ENCODE peak calls at places on chromosomes 5 and 9, in six cellular contexts. I is HepG2, V is GM12878, C is H1, S is GM12891, E is K562. B is an unnamed sample.

GRCh38 chr9:105296889-105297288 is 52.4 kb downstream of the SLC44A1 start:
- DNase-seq in I (peak; percentile 90), V (no peak), C (no peak), S (no peak), E (peak; percentile 35), B (no peak)

GRCh38 chr5:132756542-132756941 is 9.3 kb downstream of the CCNI2 start:
- DNase-seq in I (no peak), V (no peak), C (peak; percentile 32), S (no peak), E (no peak), B (no peak)

GRCh38 chr5:81006955-81007636 is 46.9 kb downstream of the RASGRF2 start:
- DNase-seq in I (no peak), V (no peak), C (no peak), S (no peak), E (no peak), B (no peak)

GRCh38 chr9:17589771-17590170 is 10.9 kb downstream of the SH3GL2 start:
- DNase-seq in I (no peak), V (no peak), C (no peak), S (no peak), E (no peak), B (no peak)

GRCh38 chr5:132808866-132809265 is 4.2 kb upstream of the SOWAHA start:
- DNase-seq in I (no peak), V (no peak), C (no peak), S (no peak), E (no peak), B (no peak)

GRCh38 chr9:106613250-106613737 is 249.7 kb upstream of the ZNF462 start:
- DNase-seq in I (no peak), V (no peak), C (no peak), S (no peak), E (no peak), B (no peak)

GRCh38 chr5:90886381-90886780 is 327.8 kb downstream of the ADGRV1 start:
- DNase-seq in I (no peak), V (no peak), C (no peak), S (no peak), E (no peak), B (no peak)

GRCh38 chr9:129235041-129235930 is 57.2 kb upstream of the IER5L start:
- DNase-seq in I (no peak), V (no peak), C (no peak), S (no peak), E (no peak), B (no peak)

GRCh38 chr5:6468104-6468503 is 19.4 kb downstream of the UBE2QL1 start:
- DNase-seq in I (no peak), V (no peak), C (no peak), S (no peak), E (no peak), B (no peak)

GRCh38 chr9:129111762-129112151 is 542 bp downstream of the PTPA start:
- DNase-seq in I (peak; percentile 25), V (no peak), C (no peak), S (peak; percentile 54), E (peak; percentile 65), B (no peak)

GRCh38 chr9:109766351-109766750 is 13.6 kb upstream of the PALM2AKAP2 start:
- DNase-seq in I (no peak), V (no peak), C (no peak), S (no peak), E (no peak), B (no peak)

GRCh38 chr5:128303593-128303992 is 220.0 kb downstream of the SLC12A2 start:
- DNase-seq in I (no peak), V (no peak), C (no peak), S (no peak), E (no peak), B (no peak)

GRCh38 chr9:117546894-117547293 is 132.0 kb upstream of the ASTN2 start:
- DNase-seq in I (no peak), V (no peak), C (no peak), S (no peak), E (no peak), B (no peak)

GRCh38 chr5:50958852-50959457 is 292.5 kb downstream of the PARP8 start:
- DNase-seq in I (peak; percentile 53), V (no peak), C (no peak), S (no peak), E (peak; percentile 54), B (no peak)

GRCh38 chr9:122988141-122988540 is 45.3 kb upstream of the GPR21 start:
- DNase-seq in I (no peak), V (no peak), C (no peak), S (no peak), E (no peak), B (no peak)

GRCh38 chr5:8322478-8322877 is 453.5 kb downstream of the MTRR start:
- DNase-seq in I (no peak), V (no peak), C (no peak), S (no peak), E (no peak), B (no peak)

DNA sequence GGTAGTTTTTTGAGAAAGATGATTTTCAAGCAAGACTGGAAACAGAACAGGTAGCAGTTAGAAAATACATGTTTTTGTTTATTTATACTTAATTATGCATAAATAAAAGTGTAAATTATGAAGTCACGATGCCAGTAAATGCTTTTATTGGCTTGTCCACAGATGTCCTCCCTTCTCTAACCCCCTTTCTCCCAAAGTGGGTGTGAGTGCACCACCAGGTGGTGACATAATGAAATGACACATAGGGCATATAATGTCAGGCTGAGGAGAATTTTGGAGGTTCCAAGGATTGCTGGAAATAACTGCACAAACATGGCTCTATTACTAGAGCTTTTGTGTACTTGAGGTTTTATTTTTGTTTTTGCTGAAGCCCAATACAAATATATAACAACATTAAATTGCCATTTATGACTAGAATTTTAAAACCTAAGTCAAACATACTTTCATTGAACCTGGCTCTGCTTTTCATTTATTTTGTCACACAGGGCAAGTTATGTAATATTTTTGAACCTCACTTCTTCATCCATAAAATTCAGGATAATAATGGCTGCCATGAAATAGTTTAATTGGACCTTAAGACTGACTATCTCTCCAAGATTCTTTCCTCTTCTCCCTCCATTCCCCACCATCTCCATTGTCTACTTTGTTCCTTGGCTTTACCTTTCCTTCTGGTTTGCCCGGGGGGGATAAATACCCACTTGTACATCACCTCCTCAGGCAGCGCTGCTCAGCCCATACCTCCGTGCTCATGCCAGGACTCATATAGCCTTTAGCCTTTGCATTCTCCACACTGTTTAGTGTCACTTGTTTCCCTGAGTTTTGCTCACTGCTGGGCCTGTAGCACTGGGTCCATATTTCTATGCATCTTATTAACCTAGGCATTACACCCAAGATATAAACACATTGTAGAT is 168.8 kb downstream of the PDE4D start:
- DNase-seq in I (peak; percentile 15), V (no peak), C (peak; percentile 63), S (peak; percentile 1), E (peak; percentile 39), B (no peak)
- TF ChIP-seq TAF1 in I (no peak), V (no peak), C (no peak), S (no peak), E (no peak), B (no peak)

GRCh38 chr5:154708845-154709244 is 46.3 kb upstream of the LARP1 start:
- DNase-seq in I (peak; percentile 70), V (no peak), C (no peak), S (no peak), E (no peak), B (no peak)

GRCh38 chr5:154713615-154714125 is 41.5 kb upstream of the LARP1 start:
- DNase-seq in I (peak; percentile 81), V (no peak), C (no peak), S (no peak), E (no peak), B (no peak)

GRCh38 chr5:154714271-154714986 is 40.7 kb upstream of the LARP1 start:
- DNase-seq in I (peak; percentile 66), V (peak; percentile 32), C (no peak), S (peak; percentile 39), E (no peak), B (no peak)

GRCh38 chr5:154709368-154710305 is 45.5 kb upstream of the LARP1 start:
- DNase-seq in I (no peak), V (no peak), C (no peak), S (no peak), E (no peak), B (no peak)

GRCh38 chr5:154712518-154713437 is 42.4 kb upstream of the LARP1 start:
- DNase-seq in I (no peak), V (no peak), C (peak; percentile 82), S (no peak), E (no peak), B (no peak)
- TF ChIP-seq POLR2A in I (no peak), V (no peak), C (peak; percentile 62), S (no peak), E (no peak), B (no peak)

GRCh38 chr5:67215592-67216471 is 19.2 kb upstream of the CD180 start:
- DNase-seq in I (peak; percentile 71), V (peak; percentile 79), C (no peak), S (peak; percentile 61), E (peak; percentile 25), B (peak; percentile 62)
- TF ChIP-seq POLR2AphosphoS5 in I (peak; percentile 22), V (no peak), C (no peak), S (no peak), E (no peak), B (no peak)

GRCh38 chr9:2496934-2497333 is 124.7 kb upstream of the VLDLR start:
- DNase-seq in I (no peak), V (no peak), C (no peak), S (no peak), E (no peak), B (no peak)

GRCh38 chr9:2494571-2494970 is 127.0 kb upstream of the VLDLR start:
- DNase-seq in I (no peak), V (no peak), C (no peak), S (no peak), E (no peak), B (no peak)

GRCh38 chr9:2496160-2496559 is 125.4 kb upstream of the VLDLR start:
- DNase-seq in I (no peak), V (no peak), C (no peak), S (no peak), E (no peak), B (no peak)

GRCh38 chr9:2493578-2493977 is 128.0 kb upstream of the VLDLR start:
- DNase-seq in I (no peak), V (no peak), C (no peak), S (no peak), E (no peak), B (no peak)

DNA sequence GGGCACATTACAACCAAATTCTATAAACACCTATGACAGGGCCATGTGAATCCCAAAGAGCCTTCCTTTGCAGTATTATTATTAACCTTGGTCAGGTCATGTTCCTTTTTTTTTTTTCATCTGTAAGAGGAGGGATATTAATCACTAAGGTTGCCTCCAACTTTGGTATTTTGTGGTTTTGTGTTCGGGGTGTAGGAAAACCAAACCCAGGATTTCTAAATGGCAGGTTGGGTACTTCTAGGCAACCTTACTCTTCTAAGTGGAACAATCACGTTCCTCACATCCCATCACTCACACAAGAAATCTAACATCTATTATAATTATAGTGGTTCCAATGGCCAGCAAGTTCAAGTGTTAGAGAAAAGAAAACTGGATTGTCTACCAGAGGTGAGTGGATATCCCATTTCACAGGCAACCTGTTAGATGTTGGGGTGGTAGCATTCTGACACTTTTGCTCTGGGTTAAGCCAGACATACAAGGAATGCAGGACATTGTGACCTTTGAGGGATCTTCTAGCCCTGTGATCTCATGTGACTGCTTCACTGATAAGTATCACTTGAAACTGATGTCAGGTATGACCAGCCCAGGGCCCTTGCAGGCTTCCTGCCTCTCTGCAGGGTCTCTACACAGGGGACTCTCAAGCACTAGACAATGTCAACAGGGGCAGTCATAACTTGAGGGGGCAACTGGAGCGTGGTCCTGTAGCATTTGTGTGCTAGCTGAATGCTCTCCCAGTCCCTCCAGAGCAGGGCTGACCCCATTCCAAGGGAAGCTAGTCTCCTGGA is 126.2 kb upstream of the VLDLR start:
- DNase-seq in I (no peak), V (no peak), C (no peak), S (no peak), E (no peak), B (no peak)
- TF ChIP-seq TAF1 in I (no peak), V (no peak), C (no peak), S (no peak), E (no peak), B (no peak)

B was measured in GM12892.